ENCODE peak calls at places on chromosomes 12 and 14, in four cellular contexts. I is gastrocnemius medialis, X is brain microvascular endothelial cell, H is HCT116. V is an unnamed sample.

GRCh38 chr12:78568326-78569020 is 296.1 kb upstream of the SYT1 start:
- DNase-seq in H (no peak), I (no peak), X (no peak), V (no peak)

GRCh38 chr12:92927436-92928116 is 1.5 kb downstream of the EEA1 start:
- DNase-seq in I (no peak), X (peak), H (no peak), V (no peak)

GRCh38 chr12:111807232-111807631 is 34.8 kb upstream of the MAPKAPK5 start:
- DNase-seq in H (no peak), X (no peak), I (no peak), V (no peak)

GRCh38 chr12:25151476-25151875 is 43.5 kb downstream of the DNAI7 start:
- DNase-seq in H (no peak), I (no peak), X (peak), V (peak)

GRCh38 chr12:118144499-118144898 is 8.6 kb downstream of the PEBP1 start:
- DNase-seq in I (no peak), H (no peak), X (no peak), V (no peak)

GRCh38 chr12:45234134-45234865 is 18.4 kb downstream of the ANO6 start:
- DNase-seq in X (peak), H (peak), I (peak), V (no peak)

GRCh38 chr14:39406560-39406959 is 25.7 kb downstream of the FBXO33 start:
- DNase-seq in H (no peak), I (no peak), X (no peak), V (no peak)

GRCh38 chr14:42140001-42140400 is 533.3 kb downstream of the LRFN5 start:
- DNase-seq in I (no peak), X (no peak), H (no peak), V (no peak)

GRCh38 chr14:69473271-69473670 is 11.3 kb upstream of the PLEKHD1 start:
- DNase-seq in X (no peak), I (no peak), H (no peak), V (no peak)

GRCh38 chr12:122909442-122910288 is 13.7 kb upstream of the VPS37B start:
- DNase-seq in H (no peak), I (no peak), X (no peak), V (no peak)

GRCh38 chr12:58413794-58414193 is 472.4 kb downstream of the ATP23 start:
- DNase-seq in H (no peak), I (no peak), X (peak), V (no peak)

GRCh38 chr12:53870122-53870521 is 68.5 kb upstream of the HOXC13 start:
- DNase-seq in H (no peak), I (no peak), X (no peak), V (no peak)

GRCh38 chr14:99123208-99123870 is 148.7 kb downstream of the BCL11B start:
- DNase-seq in I (no peak), X (no peak), H (no peak), V (no peak)

GRCh38 chr12:123512838-123513665 is 20.5 kb downstream of the RILPL1 start:
- DNase-seq in H (no peak), I (no peak), X (no peak), V (no peak)

GRCh38 chr12:116418551-116418950 is 140.6 kb upstream of the MAP1LC3B2 start:
- DNase-seq in H (no peak), I (no peak), X (no peak), V (no peak)
- TF ChIP-seq CTCF in H (no peak), I (no peak), X (no peak), V (no peak)

GRCh38 chr12:55743967-55744931 is 1.3 kb downstream of the GDF11 start:
- DNase-seq in H (no peak), X (no peak), I (no peak), V (no peak)
- TF ChIP-seq CTCF in H (no peak), X (peak), I (no peak), V (no peak)

GRCh38 chr14:31300296-31300695 is 92.7 kb upstream of the HECTD1 start:
- DNase-seq in X (no peak), H (no peak), I (no peak), V (no peak)
- TF ChIP-seq CTCF in X (peak), H (peak), I (no peak), V (no peak)

DNA sequence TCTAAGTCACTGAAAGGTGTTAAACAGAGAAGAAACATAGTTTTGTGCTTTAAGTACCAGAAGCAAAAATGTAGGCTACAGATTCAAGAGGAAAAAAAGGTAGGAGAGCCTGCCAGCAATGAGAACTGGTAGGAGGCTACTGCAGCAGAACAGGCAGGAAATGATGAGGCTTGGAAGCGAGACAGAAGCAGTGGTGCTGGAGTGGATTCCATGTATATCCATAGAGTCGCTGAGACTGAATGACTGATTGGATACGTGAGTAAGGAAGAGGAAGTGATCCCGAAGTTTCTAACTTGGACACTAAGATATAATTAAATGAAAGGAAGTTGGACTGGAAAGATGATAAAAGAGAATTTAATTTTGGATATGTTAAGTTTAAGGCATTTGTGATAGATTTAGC is 45.0 kb upstream of the CCDC91 start:
- DNase-seq in X (no peak), I (no peak), H (no peak), V (no peak)
- TF ChIP-seq CTCF in X (no peak), I (no peak), H (no peak), V (no peak)

DNA sequence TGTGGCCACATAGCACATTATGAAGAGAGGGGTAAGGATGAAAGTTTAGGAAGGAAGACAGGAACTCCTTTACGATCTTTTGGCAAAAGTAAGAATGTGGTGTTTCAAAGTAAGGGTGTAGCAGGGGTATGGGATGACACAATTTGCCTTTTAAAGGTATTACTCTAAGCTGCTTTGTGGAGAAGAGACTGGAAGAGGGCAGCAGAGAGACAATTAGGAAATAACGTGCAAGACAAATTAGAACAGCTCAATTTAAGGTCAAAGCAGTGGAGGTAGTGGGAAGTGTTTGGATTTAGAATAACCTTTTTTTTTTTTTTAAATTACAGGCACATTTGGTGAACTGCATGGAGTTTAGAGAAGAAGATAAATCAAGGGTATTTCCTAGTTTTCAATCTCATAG is 342.6 kb downstream of the NOVA1 start:
- DNase-seq in I (no peak), H (no peak), X (no peak), V (no peak)
- TF ChIP-seq CTCF in I (no peak), H (no peak), X (no peak), V (no peak)

DNA sequence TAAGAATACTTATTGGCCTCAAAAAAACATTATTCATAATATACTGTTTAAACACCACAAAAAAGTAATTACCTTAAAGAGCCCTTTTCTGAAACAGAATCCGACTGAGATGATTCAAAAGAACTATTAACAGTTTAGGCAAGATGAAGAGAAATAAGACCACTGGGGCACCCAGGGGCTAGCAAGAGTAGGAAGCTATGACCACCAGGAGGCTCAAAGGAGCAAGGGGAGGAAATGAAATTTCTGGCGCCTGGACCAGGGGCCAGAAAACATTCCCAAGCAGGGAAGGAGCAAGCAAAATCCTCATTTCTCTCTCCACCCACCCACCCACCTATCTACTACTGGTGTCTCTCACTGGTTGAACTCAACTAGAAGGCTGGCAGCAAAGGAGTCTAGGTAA is 6.3 kb upstream of the DCAF4 start:
- DNase-seq in X (no peak), H (no peak), I (no peak), V (no peak)
- TF ChIP-seq CTCF in X (peak), H (peak), I (no peak), V (no peak)

GRCh38 chr12:113726254-113726819 is 239.8 kb downstream of the RBM19 start:
- DNase-seq in X (no peak), H (no peak), I (no peak), V (no peak)
- TF ChIP-seq CTCF in X (no peak), H (no peak), I (no peak), V (no peak)

GRCh38 chr12:49552014-49552413 is 13.2 kb downstream of the KCNH3 start:
- DNase-seq in X (no peak), I (peak), H (no peak), V (no peak)
- TF ChIP-seq CTCF in X (no peak), I (no peak), H (no peak), V (no peak)

GRCh38 chr12:27233814-27234213 is 10.3 kb upstream of the STK38L start:
- DNase-seq in I (no peak), H (no peak), X (no peak), V (no peak)
- TF ChIP-seq CTCF in I (no peak), H (peak), X (peak), V (no peak)

V was measured in ascending aorta.